ENCODE peak calls at places on chromosome 1, in eight cellular contexts. K is NCI-H146; H is nephron progenitor cell; O is NCI-H2081; D is Ammon's horn; J is activated naive CD4-positive, alpha-beta T cell; M is T-helper 9 cell; E is dermis blood vessel endothelial cell. A is an unnamed sample.

GRCh38 chr1:151537112-151537511 is 3.0 kb upstream of the TUFT1 start:
- DNase-seq in K (no peak), H (no peak), O (no peak), D (no peak), J (no peak), M (no peak), E (peak), A (no peak)

GRCh38 chr1:6700853-6701436 is 671 bp downstream of the DNAJC11 start:
- DNase-seq in K (no peak), H (no peak), O (no peak), D (no peak), J (no peak), M (no peak), E (no peak), A (no peak)

GRCh38 chr1:28796321-28797213 is 15.4 kb upstream of the OPRD1 start:
- DNase-seq in K (no peak), H (no peak), O (no peak), D (no peak), J (no peak), M (no peak), E (no peak), A (no peak)

GRCh38 chr1:160726114-160726497 is 12.9 kb upstream of the SLAMF7 start:
- DNase-seq in K (no peak), H (no peak), O (no peak), D (no peak), J (no peak), M (no peak), E (no peak), A (no peak)

GRCh38 chr1:30323352-30323751 is 400.0 kb downstream of the MATN1 start:
- DNase-seq in K (no peak), H (no peak), O (no peak), D (no peak), J (no peak), M (no peak), E (no peak), A (no peak)

GRCh38 chr1:103250441-103250861 is 142.1 kb upstream of the COL11A1 start:
- DNase-seq in K (no peak), H (peak), O (no peak), D (peak), J (no peak), M (no peak), E (no peak), A (no peak)

GRCh38 chr1:177723533-177723932 is 246.3 kb downstream of the SEC16B start:
- DNase-seq in K (no peak), H (no peak), O (no peak), D (no peak), J (no peak), M (no peak), E (no peak), A (no peak)

GRCh38 chr1:82560566-82560965 is 759.8 kb downstream of the ADGRL2 start:
- DNase-seq in K (no peak), H (no peak), O (no peak), D (no peak), J (no peak), M (no peak), E (no peak), A (no peak)

GRCh38 chr1:183871142-183871541 is 66.2 kb downstream of the RGL1 start:
- DNase-seq in K (no peak), H (no peak), O (peak), D (peak), J (no peak), M (no peak), E (peak), A (no peak)

GRCh38 chr1:117009132-117009531 is 7.6 kb downstream of the CD101 start:
- DNase-seq in K (no peak), H (no peak), O (no peak), D (no peak), J (no peak), M (no peak), E (no peak), A (no peak)

GRCh38 chr1:5739561-5740078 is 252.6 kb downstream of the NPHP4 start:
- DNase-seq in K (no peak), H (no peak), O (no peak), D (no peak), J (no peak), M (no peak), E (no peak), A (no peak)

GRCh38 chr1:160211010-160211790 is 6.0 kb downstream of the PEA15 start:
- DNase-seq in K (no peak), H (no peak), O (no peak), D (peak), J (no peak), M (no peak), E (no peak), A (no peak)

GRCh38 chr1:214588963-214589597 is 13.9 kb upstream of the CENPF start:
- DNase-seq in K (no peak), H (no peak), O (no peak), D (no peak), J (no peak), M (no peak), E (no peak), A (no peak)

GRCh38 chr1:221839794-221840395 is 98.0 kb upstream of the DUSP10 start:
- DNase-seq in K (no peak), H (no peak), O (no peak), D (no peak), J (peak), M (peak), E (peak), A (peak)

A was measured in activated T-helper 1 cell treated with anti-CD3 and anti-CD28 coated beads, Interleukin-2, amount 50 U/mL, for 16 hours.